ENCODE peak calls at places on chromosomes 2 and 18, in eight cellular contexts. D is gastrocnemius medialis, Z is prostate gland, U is Caco-2, Y is upper lobe of right lung, Q is tibial nerve, S is DND-41, M is sigmoid colon. P is an unnamed sample. For H3K4me1, the result is how much of the 10 kb centered on the place peaks cover.

GRCh38 chr2:30428034-30428662 is 18.9 kb upstream of the LCLAT1 start:
- DNase-seq in D (no peak), Z (no peak), U (no peak), Y (no peak), Q (no peak), S (no peak), M (no peak), P (no peak)

GRCh38 chr2:48738806-48739205 is 16.7 kb downstream of the LHCGR start:
- DNase-seq in D (no peak), Z (no peak), U (no peak), Y (no peak), Q (no peak), S (no peak), M (no peak), P (no peak)

GRCh38 chr2:175805442-175806114 is 196.5 kb downstream of the LNPK start:
- DNase-seq in D (no peak), Z (no peak), U (no peak), Y (no peak), Q (no peak), S (no peak), M (no peak), P (no peak)

GRCh38 chr2:95072424-95072823 is 46.9 kb downstream of the MAL start:
- DNase-seq in D (no peak), Z (no peak), U (no peak), Y (no peak), Q (no peak), S (no peak), M (no peak), P (no peak)

GRCh38 chr2:77479395-77479794 is 42.8 kb downstream of the LRRTM4 start:
- DNase-seq in D (no peak), Z (no peak), U (no peak), Y (no peak), Q (no peak), S (no peak), M (no peak), P (no peak)

GRCh38 chr18:13380671-13381070 is 162.1 kb downstream of the LDLRAD4 start:
- DNase-seq in D (no peak), Z (no peak), U (no peak), Y (no peak), Q (no peak), S (no peak), M (no peak), P (no peak)

GRCh38 chr2:28394331-28394877 is 1.7 kb downstream of the FOSL2 start:
- DNase-seq in D (peak), Z (peak), U (peak), Y (peak), Q (peak), S (no peak), M (peak), P (peak)

GRCh38 chr2:54814367-54815155 is 91.1 kb downstream of the EML6 start:
- DNase-seq in D (no peak), Z (no peak), U (no peak), Y (no peak), Q (no peak), S (no peak), M (no peak), P (no peak)

GRCh38 chr2:144771348-144771747 is 251.4 kb upstream of the ZEB2 start:
- DNase-seq in D (no peak), Z (no peak), U (no peak), Y (no peak), Q (no peak), S (no peak), M (no peak), P (no peak)

GRCh38 chr2:175034728-175035127 is 29.5 kb upstream of the CHN1 start:
- DNase-seq in D (no peak), Z (no peak), U (no peak), Y (no peak), Q (no peak), S (no peak), M (no peak), P (no peak)

GRCh38 chr18:62829936-62830335 is 114.6 kb downstream of the PHLPP1 start:
- DNase-seq in D (no peak), Z (no peak), U (no peak), Y (no peak), Q (no peak), S (no peak), M (no peak), P (no peak)

GRCh38 chr2:64448069-64448468 is 5.9 kb upstream of the LGALSL start:
- DNase-seq in D (no peak), Z (no peak), U (no peak), Y (no peak), Q (no peak), S (no peak), M (no peak), P (no peak)
- H3K4me1 ChIP-seq in D (under half), Z (under half), U (under half), Y (under half), Q (under half), S (under half), M (under half), P (under half)

GRCh38 chr2:142682528-142682927 is 194.9 kb upstream of the KYNU start:
- DNase-seq in D (no peak), Z (no peak), U (peak), Y (no peak), Q (no peak), S (no peak), M (no peak), P (no peak)
- TF ChIP-seq CTCF in D (no peak), Z (peak), U (no peak), Y (no peak), Q (no peak), S (no peak), M (no peak), P (no peak)

GRCh38 chr2:70111752-70112591 is 24.7 kb downstream of the PCBP1 start:
- DNase-seq in D (no peak), Z (no peak), U (peak), Y (no peak), Q (no peak), S (no peak), M (peak), P (no peak)
- H3K4me1 ChIP-seq in D (half or more), Z (under half), U (half or more), Y (under half), Q (under half), S (under half), M (under half), P (under half)

GRCh38 chr2:20187331-20187730 is 37.6 kb downstream of the SDC1 start:
- DNase-seq in D (no peak), Z (no peak), U (no peak), Y (no peak), Q (no peak), S (no peak), M (no peak), P (no peak)
- TF ChIP-seq CTCF in D (no peak), Z (no peak), U (no peak), Y (no peak), Q (no peak), S (no peak), M (no peak), P (no peak)